ENCODE peak calls at places on chromosomes 7 and 10, in five cellular contexts. Z is NT2/D1, L is GM12878, F is HepG2, M is H1. Y is an unnamed sample.

GRCh38 chr10:71817831-71818268 is 33.2 kb downstream of the PSAP start:
- DNase-seq in F (no peak), L (no peak), M (no peak), Z (no peak), Y (no peak)

GRCh38 chr7:81583090-81583489 is 186.8 kb downstream of the HGF start:
- DNase-seq in M (no peak), Z (no peak), F (no peak), L (no peak), Y (no peak)

GRCh38 chr7:30433082-30433481 is 45.5 kb downstream of the NOD1 start:
- DNase-seq in Z (peak; percentile 50), M (no peak), F (no peak), L (no peak), Y (no peak)

GRCh38 chr10:132231656-132232552 is 45.2 kb downstream of the DPYSL4 start:
- DNase-seq in M (no peak), Z (no peak), L (no peak), F (no peak), Y (no peak)

GRCh38 chr10:104333037-104333727 is 5.1 kb downstream of the ITPRIP start:
- DNase-seq in Z (no peak), F (no peak), M (no peak), L (no peak), Y (no peak)

GRCh38 chr7:55527314-55527713 is 45.0 kb downstream of the VOPP1 start:
- DNase-seq in Z (no peak), M (no peak), L (no peak), F (no peak), Y (no peak)

GRCh38 chr10:34229917-34230316 is 585.2 kb downstream of the PARD3 start:
- DNase-seq in Z (no peak), F (no peak), L (no peak), M (no peak), Y (no peak)

GRCh38 chr7:471866-472639 is 47.6 kb downstream of the PDGFA start:
- DNase-seq in L (no peak), M (peak; percentile 41), F (peak; percentile 91), Z (no peak), Y (peak; percentile 56)

GRCh38 chr10:74831518-74832120 is 5.2 kb downstream of the KAT6B start:
- DNase-seq in L (no peak), M (no peak), F (no peak), Z (no peak), Y (no peak)

GRCh38 chr10:110273474-110273873 is 31.2 kb downstream of the SMNDC1 start:
- DNase-seq in M (no peak), L (peak; percentile 28), Z (no peak), F (peak; percentile 39), Y (no peak)

GRCh38 chr10:8137726-8138125 is 83.2 kb downstream of the GATA3 start:
- DNase-seq in F (no peak), L (no peak), Z (no peak), M (no peak), Y (no peak)

GRCh38 chr7:51229106-51229537 is 87.5 kb downstream of the COBL start:
- DNase-seq in Z (no peak), M (no peak), F (no peak), L (no peak), Y (no peak)

GRCh38 chr10:5698062-5698461 is 13.4 kb downstream of the TASOR2 start:
- DNase-seq in L (no peak), F (no peak), Z (no peak), M (no peak), Y (no peak)

GRCh38 chr10:34760606-34761005 is 54.5 kb downstream of the PARD3 start:
- DNase-seq in Z (no peak), L (no peak), F (no peak), M (no peak), Y (no peak)

GRCh38 chr7:151721236-151721635 is 155.7 kb downstream of the PRKAG2 start:
- DNase-seq in M (no peak), F (no peak), Z (no peak), L (no peak), Y (no peak)

GRCh38 chr10:77770081-77770867 is 132.7 kb upstream of the KCNMA1 start:
- DNase-seq in M (no peak), L (no peak), F (no peak), Z (no peak), Y (no peak)

GRCh38 chr7:2120251-2120660 is 112.5 kb downstream of the MAD1L1 start:
- DNase-seq in M (no peak), L (no peak), F (no peak), Z (no peak), Y (no peak)
- TF ChIP-seq SUZ12 in M (no peak), L (no peak), F (no peak), Z (no peak), Y (no peak)

DNA sequence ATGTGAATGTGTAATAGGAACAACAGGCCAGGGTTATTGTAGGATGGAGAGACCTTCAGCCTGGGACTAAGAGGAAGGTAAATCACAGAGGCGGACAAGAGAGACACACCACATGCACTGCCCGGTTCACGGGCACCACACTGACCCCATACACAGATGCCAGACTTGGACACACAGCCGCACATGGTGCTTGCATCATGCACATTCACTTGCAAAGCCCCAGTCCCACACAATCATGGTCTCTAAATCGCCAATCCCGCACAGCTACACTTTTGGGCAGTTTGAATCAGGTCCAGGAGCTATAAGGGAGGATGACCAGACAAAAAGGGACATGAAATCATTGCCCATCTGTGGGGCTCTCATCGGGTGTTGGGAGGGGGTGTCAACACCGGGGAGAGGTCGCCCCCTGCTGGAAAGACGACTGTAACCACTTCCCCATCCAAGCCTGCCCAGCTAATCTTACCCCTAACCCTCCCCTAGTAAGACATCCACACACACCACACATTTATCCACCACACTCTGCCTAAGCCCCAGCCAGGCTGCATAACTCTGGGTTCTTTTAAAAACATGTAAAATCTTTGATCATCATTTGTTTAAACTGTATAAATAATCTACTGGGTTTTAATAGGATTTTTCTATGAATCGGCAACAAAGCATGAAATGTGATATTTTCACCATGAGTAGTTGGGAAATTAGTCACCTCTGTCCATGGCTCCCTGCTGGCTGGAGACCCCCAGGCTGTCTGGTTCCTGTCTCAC is 40.5 kb upstream of the SLF2 start:
- DNase-seq in L (no peak), F (no peak), M (peak; percentile 92), Z (peak; percentile 30), Y (peak; percentile 91)
- TF ChIP-seq SUZ12 in L (no peak), F (no peak), M (no peak), Z (no peak), Y (no peak)

DNA sequence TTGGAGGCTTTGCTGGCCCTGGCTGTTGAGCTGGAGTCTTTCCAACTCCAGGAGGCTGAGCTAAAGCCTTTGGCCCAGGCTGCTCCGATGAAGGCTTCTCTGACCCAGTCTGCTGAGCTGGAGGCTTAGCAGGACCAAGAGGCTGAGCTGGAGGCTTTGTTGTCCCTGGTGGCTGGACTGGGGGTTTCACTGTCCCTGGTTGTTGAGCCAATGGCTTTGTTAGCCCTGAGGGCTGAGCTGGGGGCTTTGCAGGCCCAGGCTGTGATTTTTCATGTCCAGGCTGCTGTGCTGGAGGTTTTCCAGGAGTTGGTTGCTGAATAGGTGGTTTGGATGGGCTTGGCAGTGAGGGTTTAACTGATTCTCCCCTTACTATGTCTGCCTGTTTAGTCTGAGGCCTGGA is 7.3 kb downstream of the PCLO start:
- DNase-seq in M (no peak), Z (no peak), F (no peak), L (no peak), Y (no peak)
- TF ChIP-seq SUZ12 in M (no peak), Z (no peak), F (no peak), L (no peak), Y (no peak)

DNA sequence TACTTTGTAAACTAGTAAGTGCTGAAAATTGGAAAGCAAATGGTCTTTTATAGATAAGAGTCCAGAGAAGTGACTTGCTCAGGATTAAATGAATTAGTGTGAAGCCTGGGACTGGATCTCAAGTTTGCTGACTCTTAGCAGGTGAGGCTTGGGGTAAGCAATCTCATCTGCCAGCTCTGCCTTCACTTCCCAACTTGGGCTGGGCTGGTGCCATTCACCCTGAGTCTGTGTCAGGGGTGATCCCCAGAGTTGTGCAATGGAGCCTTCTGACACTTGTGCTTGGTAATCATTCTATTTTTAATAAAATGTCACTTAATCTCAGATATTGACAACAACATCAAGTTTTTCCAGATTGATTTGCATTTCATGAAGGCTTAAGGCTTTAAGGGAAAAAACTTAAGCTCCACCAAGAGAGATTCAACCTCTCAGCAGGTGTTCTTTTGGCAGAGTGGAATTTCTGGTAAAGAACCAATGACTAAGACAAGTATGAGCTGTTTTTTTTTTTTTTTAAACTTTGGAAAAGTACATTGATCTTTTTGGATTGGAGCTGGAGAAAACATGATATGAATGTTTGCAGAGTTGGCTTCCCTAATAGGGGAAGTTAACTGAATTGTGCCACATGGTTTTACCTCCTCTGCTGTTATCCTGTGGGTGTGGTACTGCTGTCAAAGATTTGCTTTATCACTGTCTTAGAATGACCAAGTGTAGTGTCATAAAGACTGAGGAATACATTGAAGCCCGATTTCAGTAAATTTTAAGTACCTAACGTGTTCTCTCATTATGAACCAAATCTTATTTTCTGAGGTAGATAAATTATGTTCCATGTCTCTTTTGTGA is 48.6 kb upstream of the GPR37 start:
- DNase-seq in M (no peak), F (no peak), Z (no peak), L (no peak), Y (no peak)
- TF ChIP-seq SUZ12 in M (no peak), F (no peak), Z (no peak), L (no peak), Y (no peak)

GRCh38 chr10:97676770-97677581 is 10.1 kb downstream of the AVPI1 start:
- DNase-seq in F (peak; percentile 49), M (peak; percentile 55), L (no peak), Z (no peak), Y (peak; percentile 82)
- TF ChIP-seq SUZ12 in F (no peak), M (no peak), L (no peak), Z (no peak), Y (no peak)

DNA sequence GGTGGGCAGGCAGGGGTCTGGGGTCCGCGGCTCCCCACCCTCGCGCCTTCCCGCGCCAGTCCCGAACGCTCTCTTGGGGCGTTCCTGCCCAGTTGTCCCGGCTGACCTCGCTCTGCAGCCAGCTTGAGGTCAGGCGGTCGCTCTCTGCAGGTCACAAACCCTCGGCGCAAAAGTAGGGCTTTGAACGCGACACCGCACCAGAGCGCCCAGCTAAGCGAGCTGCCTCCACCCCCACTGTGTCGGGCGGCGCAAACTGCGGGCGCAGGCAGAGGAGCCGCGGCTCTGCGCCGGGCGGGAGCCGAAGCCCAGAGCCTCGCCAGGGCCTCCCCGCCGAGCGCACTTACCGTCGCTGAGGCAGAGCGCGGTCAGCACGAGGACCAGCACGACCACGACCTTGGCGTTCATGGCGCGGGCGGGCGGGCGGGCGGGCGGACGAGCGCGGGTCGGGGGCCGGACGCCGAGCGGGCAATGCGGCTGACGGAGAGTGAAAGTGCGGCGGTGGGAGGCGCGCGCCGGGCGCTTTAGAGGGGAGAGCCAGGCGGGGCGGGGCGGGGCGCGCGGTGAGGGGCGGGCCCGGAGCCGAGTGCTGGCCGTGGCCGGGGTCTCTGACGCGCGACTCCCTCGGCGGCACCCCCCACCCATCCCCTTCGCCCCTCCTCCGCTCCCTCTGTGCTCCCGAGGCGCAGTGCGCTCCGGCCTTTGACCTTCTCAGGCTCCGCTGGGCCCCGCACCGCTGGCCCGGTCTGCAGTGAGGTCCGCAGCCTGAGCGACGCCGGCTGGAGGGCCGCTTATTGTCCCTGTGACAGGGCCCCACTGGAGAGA is at the start of gene CXCL12:
- DNase-seq in L (no peak), M (peak; percentile 79), F (no peak), Z (no peak), Y (no peak)
- TF ChIP-seq SUZ12 in L (no peak), M (no peak), F (no peak), Z (no peak), Y (no peak)

Y was measured in HEK293T.